ENCODE peak calls at places on chromosomes 12 and 14, in ten cellular contexts. T is ascending aorta; E is AG10803; Y is epithelial cell of esophagus; A is GM06990; W is CD8-positive, alpha-beta T cell; D is tibial nerve; L is AG04450; G is neural progenitor cell; O is MM.1S. C is an unnamed sample.

GRCh38 chr14:39491134-39491541 is 58.9 kb upstream of the FBXO33 start:
- DNase-seq in T (no peak), E (peak), Y (peak), A (peak), W (no peak), D (no peak), L (no peak), G (peak), O (peak), C (peak)

GRCh38 chr12:89882051-89882450 is 173.4 kb upstream of the ATP2B1 start:
- DNase-seq in T (no peak), E (peak), Y (no peak), A (peak), W (no peak), D (no peak), L (no peak), G (peak), O (no peak), C (peak)

GRCh38 chr12:55909513-55909884 is 18.2 kb downstream of the PYM1 start:
- DNase-seq in T (no peak), E (no peak), Y (no peak), A (no peak), W (no peak), D (no peak), L (no peak), G (no peak), O (no peak), C (no peak)

GRCh38 chr14:64053694-64054669 is 201.2 kb downstream of the SYNE2 start:
- DNase-seq in T (no peak), E (no peak), Y (peak), A (no peak), W (no peak), D (no peak), L (no peak), G (no peak), O (no peak), C (no peak)

GRCh38 chr14:87992720-87993484 is at the start of gene GALC:
- DNase-seq in T (peak), E (peak), Y (peak), A (peak), W (peak), D (peak), L (peak), G (peak), O (peak), C (peak)

GRCh38 chr14:50318031-50318626 is 6.0 kb downstream of the DMAC2L start:
- DNase-seq in T (no peak), E (peak), Y (peak), A (no peak), W (no peak), D (no peak), L (no peak), G (peak), O (no peak), C (peak)

GRCh38 chr12:52168019-52168717 is 23.6 kb downstream of the KRT80 start:
- DNase-seq in T (no peak), E (no peak), Y (peak), A (no peak), W (no peak), D (no peak), L (no peak), G (no peak), O (no peak), C (no peak)

GRCh38 chr14:20904393-20905029 is 13.3 kb downstream of the RNASE3 start:
- DNase-seq in T (no peak), E (no peak), Y (no peak), A (no peak), W (no peak), D (no peak), L (no peak), G (peak), O (no peak), C (no peak)

GRCh38 chr14:75279153-75279738 is 618 bp downstream of the FOS start:
- DNase-seq in T (no peak), E (peak), Y (no peak), A (peak), W (peak), D (peak), L (no peak), G (peak), O (no peak), C (no peak)

GRCh38 chr12:92582466-92582865 is 120.3 kb upstream of the PLEKHG7 start:
- DNase-seq in T (no peak), E (no peak), Y (no peak), A (no peak), W (no peak), D (no peak), L (no peak), G (no peak), O (no peak), C (no peak)

GRCh38 chr14:100399052-100399849 is 76.1 kb downstream of the SLC25A47 start:
- DNase-seq in T (no peak), E (peak), Y (no peak), A (no peak), W (no peak), D (no peak), L (no peak), G (peak), O (no peak), C (no peak)

GRCh38 chr12:65838330-65838976 is 14.2 kb downstream of the HMGA2 start:
- DNase-seq in T (no peak), E (no peak), Y (no peak), A (no peak), W (no peak), D (no peak), L (no peak), G (no peak), O (no peak), C (no peak)

GRCh38 chr12:91367234-91367849 is 184.7 kb upstream of the DCN start:
- DNase-seq in T (no peak), E (peak), Y (no peak), A (no peak), W (no peak), D (no peak), L (no peak), G (no peak), O (peak), C (no peak)

GRCh38 chr12:104588048-104588942 is 131.5 kb downstream of the CHST11 start:
- DNase-seq in T (no peak), E (peak), Y (peak), A (no peak), W (no peak), D (no peak), L (no peak), G (no peak), O (no peak), C (no peak)

GRCh38 chr14:62800577-62800976 is 244.7 kb downstream of the KCNH5 start:
- DNase-seq in T (no peak), E (no peak), Y (no peak), A (no peak), W (no peak), D (no peak), L (no peak), G (no peak), O (no peak), C (no peak)

GRCh38 chr12:52865090-52865944 is 16.5 kb upstream of the KRT78 start:
- DNase-seq in T (no peak), E (peak), Y (peak), A (no peak), W (no peak), D (peak), L (peak), G (peak), O (no peak), C (no peak)

GRCh38 chr12:110931315-110931728 is 10.9 kb upstream of the MYL2 start:
- DNase-seq in T (no peak), E (no peak), Y (no peak), A (no peak), W (no peak), D (no peak), L (no peak), G (no peak), O (no peak), C (no peak)

GRCh38 chr12:53961025-53961761 is 6.5 kb downstream of the HOXC12 start:
- DNase-seq in T (no peak), E (no peak), Y (no peak), A (no peak), W (no peak), D (no peak), L (no peak), G (peak), O (no peak), C (no peak)

GRCh38 chr14:69850086-69850735 is 29.0 kb upstream of the SMOC1 start:
- DNase-seq in T (no peak), E (no peak), Y (no peak), A (no peak), W (no peak), D (no peak), L (no peak), G (peak), O (no peak), C (no peak)

GRCh38 chr12:27427824-27428223 is 18.7 kb upstream of the SMCO2 start:
- DNase-seq in T (no peak), E (no peak), Y (peak), A (no peak), W (no peak), D (no peak), L (no peak), G (no peak), O (no peak), C (no peak)

GRCh38 chr12:22537000-22537544 is 7.3 kb downstream of the C2CD5 start:
- DNase-seq in T (no peak), E (no peak), Y (no peak), A (no peak), W (no peak), D (no peak), L (no peak), G (no peak), O (no peak), C (no peak)

GRCh38 chr14:92135269-92135668 is 13.5 kb downstream of the CPSF2 start:
- DNase-seq in T (no peak), E (peak), Y (peak), A (no peak), W (no peak), D (no peak), L (no peak), G (peak), O (no peak), C (no peak)
- TF ChIP-seq CTCF in T (peak), E (peak), Y (peak), A (peak), W (peak), D (peak), L (peak), G (peak), O (peak), C (peak)

GRCh38 chr14:60647837-60648168 is 1.5 kb downstream of the SIX1 start:
- DNase-seq in T (no peak), E (no peak), Y (no peak), A (no peak), W (no peak), D (no peak), L (no peak), G (no peak), O (no peak), C (no peak)
- H3K4me3 ChIP-seq in T (peak), E (peak), Y (peak), A (peak), W (peak), D (peak), L (peak), G (peak), O (peak), C (peak)

DNA sequence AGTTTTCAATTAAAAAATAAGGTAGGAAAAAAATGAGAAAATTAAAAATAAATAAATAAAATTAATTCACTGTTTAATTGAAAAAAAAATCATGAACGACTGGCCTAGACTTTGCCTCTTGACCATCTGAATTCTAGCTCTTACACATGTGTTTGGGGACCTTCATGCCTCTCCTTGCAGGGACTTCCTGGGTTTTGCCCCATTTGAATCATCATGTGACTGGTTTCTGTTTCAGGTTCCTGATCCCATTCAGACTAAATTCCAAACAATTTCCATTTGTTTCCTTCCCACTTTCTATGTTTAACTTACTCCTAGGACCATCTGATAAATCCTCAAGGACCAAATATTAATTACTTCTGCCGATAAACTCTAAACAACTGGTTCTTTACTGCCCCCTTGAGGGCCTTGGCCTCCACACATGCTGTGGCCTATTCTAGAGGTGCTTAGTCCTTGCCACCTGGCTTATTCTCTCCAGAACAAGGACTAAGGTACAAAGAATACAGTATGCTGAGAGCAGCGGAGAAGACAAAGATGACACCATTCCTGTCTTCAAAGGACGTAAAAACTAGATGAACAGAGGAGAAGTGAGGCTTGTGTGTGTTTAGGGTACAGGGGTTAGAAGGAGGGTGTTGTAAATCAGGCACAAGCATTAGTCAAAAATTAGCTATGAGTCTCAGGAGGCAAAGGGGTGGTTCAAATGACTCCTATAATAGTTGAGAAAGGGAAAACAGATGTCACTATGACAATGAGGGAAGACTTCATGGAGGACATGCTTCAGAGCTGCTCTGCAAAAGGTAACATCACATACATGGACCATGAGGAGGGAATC is 125.8 kb upstream of the AVPR1A start:
- DNase-seq in T (no peak), E (peak), Y (peak), A (no peak), W (no peak), D (peak), L (no peak), G (peak), O (peak), C (no peak)
- TF ChIP-seq CTCF in T (peak), E (peak), Y (peak), A (peak), W (no peak), D (no peak), L (peak), G (peak), O (peak), C (peak)

DNA sequence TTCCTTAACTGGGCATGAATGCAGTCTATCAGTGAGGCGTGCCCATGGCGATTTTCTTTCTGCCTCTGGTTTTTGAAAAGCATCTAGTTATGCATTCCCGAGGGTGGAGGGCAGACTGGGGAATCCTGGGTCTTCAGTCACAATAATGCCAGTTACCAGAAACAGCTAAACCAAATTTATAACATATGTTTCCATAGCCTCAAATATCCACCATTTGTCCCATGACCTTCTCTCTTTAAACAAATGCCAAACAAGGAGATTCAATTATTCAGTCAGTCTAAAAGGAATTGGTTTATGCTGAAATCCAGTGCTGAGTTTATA is 131.5 kb upstream of the RAP1B start:
- DNase-seq in T (no peak), E (peak), Y (no peak), A (no peak), W (no peak), D (no peak), L (peak), G (no peak), O (no peak), C (peak)
- H3K4me3 ChIP-seq in T (no peak), E (no peak), Y (no peak), A (no peak), W (no peak), D (no peak), L (no peak), G (no peak), O (no peak), C (no peak)

GRCh38 chr12:12054993-12055392 is 15.7 kb upstream of the BCL2L14 start:
- DNase-seq in T (no peak), E (no peak), Y (no peak), A (no peak), W (no peak), D (no peak), L (no peak), G (no peak), O (no peak), C (no peak)
- TF ChIP-seq CTCF in T (no peak), E (no peak), Y (no peak), A (no peak), W (no peak), D (no peak), L (no peak), G (no peak), O (no peak), C (no peak)

DNA sequence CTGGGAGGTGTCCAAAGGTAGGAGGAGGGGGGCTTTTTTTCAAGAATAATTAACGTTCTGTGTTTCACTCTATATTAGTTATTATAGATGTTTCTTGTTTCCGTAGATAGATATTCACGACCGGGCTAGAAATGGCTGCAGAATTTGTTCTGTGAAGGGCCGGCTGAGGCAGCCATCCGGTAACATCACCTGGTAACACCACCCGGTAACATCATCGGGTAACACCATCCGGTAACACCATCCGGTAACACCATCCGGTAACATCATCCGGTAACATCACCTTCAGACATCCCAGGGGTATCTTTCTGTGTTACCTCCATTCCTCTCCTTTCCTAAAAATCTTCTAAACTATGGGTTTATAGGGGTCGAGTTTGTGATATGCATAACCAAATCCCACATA is 1336.7 kb upstream of the TMEM132C start:
- DNase-seq in T (no peak), E (no peak), Y (no peak), A (no peak), W (no peak), D (no peak), L (no peak), G (no peak), O (no peak), C (no peak)
- H3K4me3 ChIP-seq in T (no peak), E (no peak), Y (no peak), A (no peak), W (no peak), D (no peak), L (no peak), G (no peak), O (no peak), C (no peak)

GRCh38 chr12:1544991-1545700 is 49.2 kb downstream of the FBXL14 start:
- DNase-seq in T (no peak), E (peak), Y (no peak), A (no peak), W (no peak), D (peak), L (no peak), G (no peak), O (no peak), C (no peak)
- TF ChIP-seq CTCF in T (peak), E (peak), Y (no peak), A (no peak), W (no peak), D (peak), L (peak), G (no peak), O (no peak), C (peak)

C was measured in AG09309.